ENCODE peak calls at places on chromosomes 11 and 22, in four cellular contexts. C, U, G and N are unnamed samples.

GRCh38 chr11:86955674-86956522 is 703 bp upstream of the FZD4 start:
- DNase-seq in C (no peak), U (peak; percentile 90), G (peak; percentile 88), N (peak; percentile 34)

GRCh38 chr22:50016308-50016987 is 3.9 kb upstream of the IL17REL start:
- DNase-seq in C (no peak), U (no peak), G (no peak), N (no peak)

GRCh38 chr22:45612451-45612901 is 59.2 kb upstream of the ATXN10 start:
- DNase-seq in C (no peak), U (no peak), G (no peak), N (no peak)

GRCh38 chr22:50170453-50171318 is at the start of gene PANX2:
- DNase-seq in C (no peak), U (peak; percentile 69), G (no peak), N (no peak)

GRCh38 chr22:41478891-41479521 is 10.1 kb downstream of the ACO2 start:
- DNase-seq in C (no peak), U (no peak), G (no peak), N (no peak)

GRCh38 chr11:71207996-71208774 is 44.2 kb downstream of the SHANK2 start:
- DNase-seq in C (no peak), U (no peak), G (no peak), N (no peak)

GRCh38 chr11:121563900-121564822 is 111.4 kb upstream of the SORL1-AS1 start:
- DNase-seq in C (no peak), U (no peak), G (peak; percentile 50), N (no peak)

GRCh38 chr11:133991101-133991500 is 34.3 kb upstream of the IGSF9B start:
- DNase-seq in C (no peak), U (no peak), G (no peak), N (no peak)

GRCh38 chr11:115580927-115581680 is 76.9 kb upstream of the CADM1 start:
- DNase-seq in C (no peak), U (no peak), G (no peak), N (no peak)

GRCh38 chr11:119688362-119688761 is 40.6 kb downstream of the NECTIN1 start:
- DNase-seq in C (no peak), U (no peak), G (no peak), N (no peak)

GRCh38 chr11:12889243-12889642 is 119.9 kb upstream of the RASSF10 start:
- DNase-seq in C (no peak), U (no peak), G (no peak), N (no peak)

GRCh38 chr22:39130892-39131855 is 21.3 kb downstream of the CBX7 start:
- DNase-seq in C (no peak), U (no peak), G (peak; percentile 59), N (no peak)

GRCh38 chr22:46851311-46851710 is 88.9 kb downstream of the TBC1D22A start:
- DNase-seq in C (no peak), U (no peak), G (no peak), N (no peak)

GRCh38 chr11:15507592-15507991 is 392.9 kb downstream of the INSC start:
- DNase-seq in C (no peak), U (no peak), G (no peak), N (no peak)

GRCh38 chr22:19961868-19962245 is 20.2 kb upstream of the TXNRD2 start:
- DNase-seq in C (no peak), U (no peak), G (no peak), N (no peak)

GRCh38 chr22:19961201-19961580 is 19.6 kb upstream of the TXNRD2 start:
- DNase-seq in C (no peak), U (no peak), G (no peak), N (no peak)

GRCh38 chr22:19959587-19960490 is 18.2 kb upstream of the TXNRD2 start:
- DNase-seq in C (no peak), U (no peak), G (no peak), N (no peak)

GRCh38 chr22:19959043-19959586 is 17.5 kb upstream of the TXNRD2 start:
- DNase-seq in C (no peak), U (peak; percentile 100), G (peak; percentile 92), N (peak; percentile 65)

GRCh38 chr22:19960491-19961200 is 19.0 kb upstream of the TXNRD2 start:
- DNase-seq in C (no peak), U (no peak), G (no peak), N (no peak)
- TF ChIP-seq SIN3A in C (no peak), U (no peak), G (no peak), N (no peak)

DNA sequence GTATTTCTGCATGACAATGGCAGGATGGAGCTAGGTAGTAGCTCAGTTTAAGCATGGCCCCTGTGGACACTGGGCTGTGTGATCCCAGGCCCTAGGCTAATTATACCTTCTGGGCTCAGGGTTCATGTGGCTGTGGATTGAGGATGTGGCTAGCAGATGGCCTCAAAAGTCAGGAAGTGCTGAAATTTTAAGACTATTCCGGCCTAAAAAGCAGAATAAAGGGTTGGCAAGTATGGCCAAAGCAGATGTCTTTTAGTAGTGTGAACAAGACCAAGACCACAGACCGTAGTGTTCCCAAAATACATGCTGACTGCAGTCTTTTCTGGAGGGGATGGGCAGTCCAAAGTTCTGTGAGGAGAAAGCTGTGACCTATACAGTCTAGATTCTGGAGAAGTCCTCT is 115.7 kb upstream of the RAG2 start:
- DNase-seq in C (no peak), U (no peak), G (no peak), N (no peak)
- TF ChIP-seq TCF7L2 in C (no peak), U (no peak), G (no peak), N (no peak)

DNA sequence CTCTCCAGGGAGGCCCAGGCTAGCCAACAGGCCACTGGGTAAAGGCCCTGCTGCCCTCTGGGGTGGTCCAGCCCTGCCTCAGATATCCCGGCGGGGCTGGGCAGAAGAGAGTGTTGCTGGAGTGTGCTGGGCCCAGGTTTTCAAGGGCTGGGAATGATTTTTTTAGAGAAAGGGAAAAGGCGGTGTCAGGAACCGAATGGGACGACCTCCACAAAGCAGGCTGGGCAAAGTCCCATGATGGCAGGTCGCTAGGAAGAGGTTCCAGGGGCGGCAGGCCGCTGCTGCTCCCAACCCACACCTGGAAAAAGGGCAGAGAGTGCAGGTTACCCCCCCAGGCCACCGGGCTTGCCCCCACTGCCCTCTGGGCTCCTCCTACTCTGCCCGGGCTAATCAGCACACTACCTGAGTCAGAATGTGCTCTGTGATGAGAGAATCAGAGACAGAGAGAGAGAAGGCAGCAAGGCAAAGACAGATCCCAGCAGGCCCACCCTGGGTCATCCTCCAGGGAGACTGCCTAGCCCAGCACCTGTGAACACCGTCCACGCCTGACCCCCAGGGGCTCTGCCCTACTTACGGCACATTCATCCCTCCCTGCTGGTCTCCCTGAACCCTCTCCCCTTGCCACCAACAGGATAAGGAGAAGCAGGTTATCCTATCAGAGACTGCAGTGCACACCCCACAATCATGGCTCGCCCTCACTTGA is 4.6 kb downstream of the PATZ1 start:
- DNase-seq in C (no peak), U (no peak), G (no peak), N (no peak)
- TF ChIP-seq SIN3A in C (no peak), U (no peak), G (no peak), N (no peak)

GRCh38 chr11:124581817-124582216 is 12.0 kb downstream of the OR8A1 start:
- DNase-seq in C (no peak), U (no peak), G (no peak), N (no peak)

GRCh38 chr11:124584681-124585372 is 15.0 kb downstream of the OR8A1 start:
- DNase-seq in C (no peak), U (no peak), G (no peak), N (no peak)

GRCh38 chr11:124583827-124584226 is 14.0 kb downstream of the OR8A1 start:
- DNase-seq in C (no peak), U (no peak), G (no peak), N (no peak)

GRCh38 chr11:124582565-124582964 is 12.8 kb downstream of the OR8A1 start:
- DNase-seq in C (no peak), U (no peak), G (no peak), N (no peak)

GRCh38 chr11:124586247-124586860 is 16.6 kb downstream of the OR8A1 start:
- DNase-seq in C (peak; percentile 47), U (peak; percentile 36), G (peak; percentile 33), N (peak; percentile 44)
- TF ChIP-seq TCF7L2 in C (no peak), U (no peak), G (no peak), N (no peak)

GRCh38 chr11:130425156-130425555 is 3.3 kb downstream of the ADAMTS8 start:
- DNase-seq in C (no peak), U (no peak), G (no peak), N (no peak)

GRCh38 chr11:130427049-130427388 is 1.4 kb downstream of the ADAMTS8 start:
- DNase-seq in C (no peak), U (no peak), G (no peak), N (no peak)

GRCh38 chr11:130424613-130425140 is 3.7 kb downstream of the ADAMTS8 start:
- DNase-seq in C (no peak), U (no peak), G (no peak), N (no peak)

GRCh38 chr11:130427581-130428211 is 713 bp downstream of the ADAMTS8 start:
- DNase-seq in C (no peak), U (no peak), G (no peak), N (no peak)

DNA sequence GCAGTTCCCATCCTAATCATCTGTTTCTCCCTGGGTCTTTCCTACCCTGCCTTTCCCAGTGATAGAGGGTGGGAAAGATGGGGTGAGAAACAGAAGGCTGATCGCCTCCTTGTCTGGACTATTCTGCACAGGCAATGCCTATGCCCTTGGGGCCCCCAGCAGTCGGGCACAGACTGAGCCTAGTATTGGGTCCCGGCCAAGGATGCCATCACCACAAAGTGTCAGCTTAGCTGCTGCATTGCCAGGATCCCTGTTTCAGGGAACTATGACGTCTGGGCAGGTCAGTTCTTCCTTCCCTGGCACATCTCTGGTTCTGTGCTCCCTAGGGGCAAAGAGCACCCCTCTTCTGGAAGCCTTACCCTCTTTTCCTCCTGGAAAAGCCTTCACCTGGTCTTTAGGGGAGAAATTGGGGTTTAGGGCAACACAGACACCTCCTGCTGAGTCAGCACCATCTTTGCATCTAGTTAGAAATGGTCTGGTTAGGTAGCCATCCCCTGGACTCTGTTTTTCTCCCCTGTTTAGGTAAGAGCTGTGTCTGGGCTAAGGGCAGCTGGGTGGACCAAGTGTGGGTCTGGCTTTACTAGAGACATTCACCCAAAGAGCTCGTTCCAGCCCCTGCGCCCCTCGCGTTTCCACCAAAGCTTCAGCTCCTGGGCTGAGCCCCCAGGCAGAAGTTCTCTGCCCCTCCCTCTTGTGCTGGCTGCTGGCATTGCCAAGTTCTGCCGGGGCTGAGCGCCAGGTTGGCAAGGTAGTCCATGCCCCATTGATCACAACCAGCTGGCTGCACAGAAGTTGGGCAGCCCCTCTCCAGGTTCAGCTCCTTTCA is 2.0 kb downstream of the ADAMTS8 start:
- DNase-seq in C (no peak), U (no peak), G (no peak), N (no peak)
- TF ChIP-seq SIN3A in C (no peak), U (no peak), G (no peak), N (no peak)